ENCODE peak calls at places on chromosomes 2 and 18, in four cellular contexts. V is GM23338; B is activated naive CD4-positive, alpha-beta T cell treated with anti-CD3 and anti-CD28 coated beads for 36 hours; K is stimulated activated CD4-positive, alpha-beta T cell treated with anti-CD3 and anti-CD28 coated beads, Interleukin-15, amount 100 ng/mL, for 24 hours. G is an unnamed sample.

GRCh38 chr18:47260138-47260923 is 8.9 kb upstream of the SKOR2 start:
- DNase-seq in V (peak; percentile 94), B (peak; percentile 65), K (peak; percentile 52), G (peak; percentile 90)

GRCh38 chr18:36337679-36338419 is 40.3 kb downstream of the FHOD3 start:
- DNase-seq in V (no peak), B (no peak), K (no peak), G (peak; percentile 71)

GRCh38 chr18:13797157-13797611 is 26.8 kb upstream of the MC5R start:
- DNase-seq in V (no peak), B (no peak), K (no peak), G (no peak)

GRCh38 chr2:228507870-228508269 is 326.4 kb upstream of the SPHKAP start:
- DNase-seq in V (peak; percentile 84), B (no peak), K (no peak), G (peak; percentile 20)

GRCh38 chr2:216492951-216493685 is 5.5 kb upstream of the RPL37A start:
- DNase-seq in V (no peak), B (no peak), K (no peak), G (no peak)

GRCh38 chr2:63587814-63588384 is 378 bp downstream of the WDPCP start:
- DNase-seq in V (peak; percentile 83), B (no peak), K (no peak), G (no peak)

GRCh38 chr18:59518705-59519104 is 159.6 kb upstream of the LMAN1 start:
- DNase-seq in V (no peak), B (no peak), K (no peak), G (no peak)

GRCh38 chr18:39675916-39676315 is 2110.3 kb upstream of the CELF4 start:
- DNase-seq in V (no peak), B (no peak), K (no peak), G (no peak)

GRCh38 chr2:223056656-223057418 is 4.8 kb downstream of the KCNE4 start:
- DNase-seq in V (no peak), B (no peak), K (no peak), G (no peak)

GRCh38 chr18:47204908-47205522 is 28.9 kb upstream of the IER3IP1 start:
- DNase-seq in V (peak; percentile 85), B (peak; percentile 58), K (peak; percentile 49), G (peak; percentile 38)

G was measured in H7.